ENCODE peak calls at places on chromosomes 1 and 21, in nine cellular contexts. One of them, this sample, is unnamed. For H3K36me3, the result is how much of the 10 kb centered on the place peaks cover.

GRCh38 chr1:190179817-190180216 is 297.8 kb downstream of the BRINP3 start:
- DNase-seq in small intestine: no peak
- DNase-seq in BJ: no peak
- DNase-seq in adipocyte: peak
- DNase-seq in upper lobe of right lung: no peak
- DNase-seq in right lobe of liver: no peak
- DNase-seq in cardiac muscle cell: no peak
- DNase-seq in OCI-LY7: no peak
- DNase-seq in heart right ventricle: no peak
- DNase-seq in this sample: no peak

GRCh38 chr1:35925741-35926140 is 5.2 kb upstream of the AGO3 start:
- DNase-seq in small intestine: no peak
- DNase-seq in BJ: no peak
- DNase-seq in adipocyte: peak
- DNase-seq in upper lobe of right lung: no peak
- DNase-seq in right lobe of liver: no peak
- DNase-seq in cardiac muscle cell: no peak
- DNase-seq in OCI-LY7: no peak
- DNase-seq in heart right ventricle: peak
- DNase-seq in this sample: no peak

GRCh38 chr1:20633190-20634064 is at the start of gene PINK1:
- DNase-seq in small intestine: peak
- DNase-seq in BJ: no peak
- DNase-seq in adipocyte: peak
- DNase-seq in upper lobe of right lung: peak
- DNase-seq in right lobe of liver: peak
- DNase-seq in cardiac muscle cell: peak
- DNase-seq in OCI-LY7: peak
- DNase-seq in heart right ventricle: peak
- DNase-seq in this sample: peak

GRCh38 chr1:190479537-190479936 is 1.9 kb upstream of the BRINP3 start:
- DNase-seq in small intestine: peak
- DNase-seq in BJ: no peak
- DNase-seq in adipocyte: no peak
- DNase-seq in upper lobe of right lung: no peak
- DNase-seq in right lobe of liver: no peak
- DNase-seq in cardiac muscle cell: peak
- DNase-seq in OCI-LY7: no peak
- DNase-seq in heart right ventricle: no peak
- DNase-seq in this sample: no peak

GRCh38 chr1:38027201-38028104 is 14.9 kb downstream of the UTP11 start:
- DNase-seq in small intestine: no peak
- DNase-seq in BJ: no peak
- DNase-seq in adipocyte: no peak
- DNase-seq in upper lobe of right lung: peak
- DNase-seq in right lobe of liver: no peak
- DNase-seq in cardiac muscle cell: no peak
- DNase-seq in OCI-LY7: no peak
- DNase-seq in heart right ventricle: no peak
- DNase-seq in this sample: no peak

GRCh38 chr1:35097224-35097623 is 18.0 kb downstream of the ZMYM1 start:
- DNase-seq in small intestine: no peak
- DNase-seq in BJ: peak
- DNase-seq in adipocyte: peak
- DNase-seq in upper lobe of right lung: no peak
- DNase-seq in right lobe of liver: no peak
- DNase-seq in cardiac muscle cell: no peak
- DNase-seq in OCI-LY7: no peak
- DNase-seq in heart right ventricle: no peak
- DNase-seq in this sample: no peak

GRCh38 chr1:48960304-48960703 is 183.6 kb upstream of the BEND5 start:
- DNase-seq in small intestine: no peak
- DNase-seq in BJ: no peak
- DNase-seq in adipocyte: no peak
- DNase-seq in upper lobe of right lung: no peak
- DNase-seq in right lobe of liver: no peak
- DNase-seq in cardiac muscle cell: no peak
- DNase-seq in OCI-LY7: no peak
- DNase-seq in heart right ventricle: no peak
- DNase-seq in this sample: no peak

GRCh38 chr1:24580756-24581155 is 24.9 kb downstream of the NCMAP start:
- DNase-seq in small intestine: no peak
- DNase-seq in BJ: no peak
- DNase-seq in adipocyte: no peak
- DNase-seq in upper lobe of right lung: no peak
- DNase-seq in right lobe of liver: peak
- DNase-seq in cardiac muscle cell: no peak
- DNase-seq in OCI-LY7: no peak
- DNase-seq in heart right ventricle: no peak
- DNase-seq in this sample: no peak

GRCh38 chr21:17779486-17779885 is 39.7 kb downstream of the C21orf91 start:
- DNase-seq in small intestine: no peak
- DNase-seq in BJ: no peak
- DNase-seq in adipocyte: no peak
- DNase-seq in upper lobe of right lung: no peak
- DNase-seq in right lobe of liver: no peak
- DNase-seq in cardiac muscle cell: no peak
- DNase-seq in OCI-LY7: no peak
- DNase-seq in heart right ventricle: no peak
- DNase-seq in this sample: no peak

GRCh38 chr1:11484321-11484655 is 5.3 kb downstream of the DISP3 start:
- DNase-seq in small intestine: no peak
- DNase-seq in BJ: no peak
- DNase-seq in adipocyte: no peak
- DNase-seq in upper lobe of right lung: no peak
- DNase-seq in right lobe of liver: no peak
- DNase-seq in cardiac muscle cell: no peak
- DNase-seq in OCI-LY7: no peak
- DNase-seq in heart right ventricle: peak
- DNase-seq in this sample: no peak

GRCh38 chr1:93816970-93817738 is 61.9 kb downstream of the DNTTIP2 start:
- DNase-seq in small intestine: no peak
- DNase-seq in BJ: no peak
- DNase-seq in adipocyte: peak
- DNase-seq in upper lobe of right lung: no peak
- DNase-seq in right lobe of liver: no peak
- DNase-seq in cardiac muscle cell: no peak
- DNase-seq in OCI-LY7: peak
- DNase-seq in heart right ventricle: no peak
- DNase-seq in this sample: no peak

GRCh38 chr21:33690874-33691273 is 48.6 kb downstream of the ITSN1 start:
- DNase-seq in small intestine: no peak
- DNase-seq in BJ: no peak
- DNase-seq in adipocyte: no peak
- DNase-seq in upper lobe of right lung: no peak
- DNase-seq in right lobe of liver: no peak
- DNase-seq in cardiac muscle cell: no peak
- DNase-seq in OCI-LY7: no peak
- DNase-seq in heart right ventricle: no peak
- DNase-seq in this sample: no peak

GRCh38 chr1:158149577-158150269 is 31.0 kb upstream of the CD1D start:
- DNase-seq in small intestine: peak
- DNase-seq in BJ: peak
- DNase-seq in adipocyte: peak
- DNase-seq in upper lobe of right lung: peak
- DNase-seq in right lobe of liver: peak
- DNase-seq in cardiac muscle cell: peak
- DNase-seq in OCI-LY7: peak
- DNase-seq in heart right ventricle: peak
- DNase-seq in this sample: peak

GRCh38 chr1:17916702-17917101 is 161.6 kb downstream of the ACTL8 start:
- DNase-seq in small intestine: no peak
- DNase-seq in BJ: no peak
- DNase-seq in adipocyte: no peak
- DNase-seq in upper lobe of right lung: no peak
- DNase-seq in right lobe of liver: no peak
- DNase-seq in cardiac muscle cell: no peak
- DNase-seq in OCI-LY7: no peak
- DNase-seq in heart right ventricle: no peak
- DNase-seq in this sample: no peak

GRCh38 chr1:43238104-43238503 is 31.7 kb upstream of the TMEM125 start:
- DNase-seq in small intestine: peak
- DNase-seq in BJ: no peak
- DNase-seq in adipocyte: peak
- DNase-seq in upper lobe of right lung: no peak
- DNase-seq in right lobe of liver: peak
- DNase-seq in cardiac muscle cell: peak
- DNase-seq in OCI-LY7: peak
- DNase-seq in heart right ventricle: peak
- DNase-seq in this sample: no peak

GRCh38 chr1:224333939-224334701 is 4.1 kb upstream of the NVL start:
- DNase-seq in small intestine: no peak
- DNase-seq in BJ: no peak
- DNase-seq in adipocyte: no peak
- DNase-seq in upper lobe of right lung: no peak
- DNase-seq in right lobe of liver: no peak
- DNase-seq in cardiac muscle cell: no peak
- DNase-seq in OCI-LY7: no peak
- DNase-seq in heart right ventricle: no peak
- DNase-seq in this sample: no peak

GRCh38 chr1:204649756-204650155 is 35.8 kb downstream of the LRRN2 start:
- DNase-seq in small intestine: no peak
- DNase-seq in BJ: no peak
- DNase-seq in adipocyte: no peak
- DNase-seq in upper lobe of right lung: no peak
- DNase-seq in right lobe of liver: no peak
- DNase-seq in cardiac muscle cell: no peak
- DNase-seq in OCI-LY7: no peak
- DNase-seq in heart right ventricle: no peak
- DNase-seq in this sample: no peak

GRCh38 chr1:68049941-68050878 is at the start of gene DIRAS3:
- DNase-seq in small intestine: peak
- DNase-seq in BJ: no peak
- DNase-seq in adipocyte: peak
- DNase-seq in upper lobe of right lung: peak
- DNase-seq in right lobe of liver: peak
- DNase-seq in cardiac muscle cell: peak
- DNase-seq in OCI-LY7: no peak
- DNase-seq in heart right ventricle: no peak
- DNase-seq in this sample: no peak

GRCh38 chr21:36701912-36702621 is 3.2 kb downstream of the SIM2 start:
- DNase-seq in small intestine: no peak
- DNase-seq in BJ: no peak
- DNase-seq in adipocyte: no peak
- DNase-seq in upper lobe of right lung: no peak
- DNase-seq in right lobe of liver: no peak
- DNase-seq in cardiac muscle cell: no peak
- DNase-seq in OCI-LY7: no peak
- DNase-seq in heart right ventricle: no peak
- DNase-seq in this sample: no peak

GRCh38 chr1:5515501-5515900 is 476.7 kb downstream of the NPHP4 start:
- DNase-seq in small intestine: no peak
- DNase-seq in BJ: no peak
- DNase-seq in adipocyte: no peak
- DNase-seq in upper lobe of right lung: no peak
- DNase-seq in right lobe of liver: no peak
- DNase-seq in cardiac muscle cell: no peak
- DNase-seq in OCI-LY7: no peak
- DNase-seq in heart right ventricle: no peak
- DNase-seq in this sample: peak

GRCh38 chr1:101632548-101633256 is 364.0 kb downstream of the OLFM3 start:
- DNase-seq in small intestine: no peak
- DNase-seq in BJ: no peak
- DNase-seq in adipocyte: no peak
- DNase-seq in upper lobe of right lung: no peak
- DNase-seq in right lobe of liver: no peak
- DNase-seq in cardiac muscle cell: no peak
- DNase-seq in OCI-LY7: no peak
- DNase-seq in heart right ventricle: no peak
- DNase-seq in this sample: no peak

GRCh38 chr1:104780470-104781078 is 1030.9 kb downstream of the AMY1C start:
- DNase-seq in small intestine: peak
- DNase-seq in BJ: no peak
- DNase-seq in adipocyte: peak
- DNase-seq in upper lobe of right lung: no peak
- DNase-seq in right lobe of liver: no peak
- DNase-seq in cardiac muscle cell: peak
- DNase-seq in OCI-LY7: peak
- DNase-seq in heart right ventricle: no peak
- DNase-seq in this sample: no peak

DNA sequence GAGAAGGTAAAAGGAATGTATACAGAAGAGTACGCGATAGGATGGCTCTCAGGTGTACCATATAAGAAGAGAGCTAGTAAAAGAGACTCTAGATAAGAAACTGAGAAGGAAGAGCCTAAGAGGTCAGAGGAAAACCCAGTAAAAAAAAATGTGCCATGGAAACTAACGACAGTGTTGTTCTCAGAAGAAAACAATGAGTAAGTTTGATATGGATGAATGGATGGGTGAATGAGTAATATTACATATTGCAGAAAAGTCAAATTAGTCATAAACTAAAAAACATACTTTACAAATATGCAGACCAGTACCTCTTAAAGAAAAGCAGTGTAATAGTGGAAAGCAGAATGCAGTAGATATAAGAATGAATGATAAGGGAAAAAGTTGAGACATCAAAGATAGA is 316.2 kb downstream of the HMCN1 start:
- DNase-seq in small intestine: no peak
- DNase-seq in BJ: no peak
- DNase-seq in adipocyte: peak
- DNase-seq in upper lobe of right lung: no peak
- DNase-seq in right lobe of liver: no peak
- DNase-seq in cardiac muscle cell: no peak
- DNase-seq in OCI-LY7: no peak
- DNase-seq in heart right ventricle: no peak
- DNase-seq in this sample: no peak
- H3K36me3 ChIP-seq in small intestine: under half
- H3K36me3 ChIP-seq in BJ: under half
- H3K36me3 ChIP-seq in adipocyte: under half
- H3K36me3 ChIP-seq in upper lobe of right lung: under half
- H3K36me3 ChIP-seq in right lobe of liver: under half
- H3K36me3 ChIP-seq in cardiac muscle cell: under half
- H3K36me3 ChIP-seq in OCI-LY7: under half
- H3K36me3 ChIP-seq in heart right ventricle: under half
- H3K36me3 ChIP-seq in this sample: under half

GRCh38 chr1:47252369-47252768 is 20.3 kb upstream of the TAL1 start:
- DNase-seq in small intestine: no peak
- DNase-seq in BJ: no peak
- DNase-seq in adipocyte: no peak
- DNase-seq in upper lobe of right lung: no peak
- DNase-seq in right lobe of liver: no peak
- DNase-seq in cardiac muscle cell: no peak
- DNase-seq in OCI-LY7: no peak
- DNase-seq in heart right ventricle: no peak
- DNase-seq in this sample: no peak
- H3K36me3 ChIP-seq in small intestine: under half
- H3K36me3 ChIP-seq in BJ: under half
- H3K36me3 ChIP-seq in adipocyte: under half
- H3K36me3 ChIP-seq in upper lobe of right lung: under half
- H3K36me3 ChIP-seq in right lobe of liver: under half
- H3K36me3 ChIP-seq in cardiac muscle cell: under half
- H3K36me3 ChIP-seq in OCI-LY7: half or more
- H3K36me3 ChIP-seq in heart right ventricle: under half
- H3K36me3 ChIP-seq in this sample: under half

GRCh38 chr21:42855937-42856335 is 23.4 kb downstream of the WDR4 start:
- DNase-seq in small intestine: no peak
- DNase-seq in BJ: no peak
- DNase-seq in adipocyte: no peak
- DNase-seq in upper lobe of right lung: no peak
- DNase-seq in right lobe of liver: no peak
- DNase-seq in cardiac muscle cell: no peak
- DNase-seq in OCI-LY7: no peak
- DNase-seq in heart right ventricle: no peak
- DNase-seq in this sample: no peak
- H3K36me3 ChIP-seq in small intestine: under half
- H3K36me3 ChIP-seq in BJ: under half
- H3K36me3 ChIP-seq in adipocyte: half or more
- H3K36me3 ChIP-seq in upper lobe of right lung: half or more
- H3K36me3 ChIP-seq in right lobe of liver: half or more
- H3K36me3 ChIP-seq in cardiac muscle cell: under half
- H3K36me3 ChIP-seq in OCI-LY7: half or more
- H3K36me3 ChIP-seq in heart right ventricle: half or more
- H3K36me3 ChIP-seq in this sample: half or more

GRCh38 chr1:12573015-12573825 is 44.8 kb downstream of the DHRS3 start:
- DNase-seq in small intestine: no peak
- DNase-seq in BJ: no peak
- DNase-seq in adipocyte: no peak
- DNase-seq in upper lobe of right lung: no peak
- DNase-seq in right lobe of liver: no peak
- DNase-seq in cardiac muscle cell: no peak
- DNase-seq in OCI-LY7: no peak
- DNase-seq in heart right ventricle: peak
- DNase-seq in this sample: no peak
- H3K36me3 ChIP-seq in small intestine: under half
- H3K36me3 ChIP-seq in BJ: half or more
- H3K36me3 ChIP-seq in adipocyte: half or more
- H3K36me3 ChIP-seq in upper lobe of right lung: half or more
- H3K36me3 ChIP-seq in right lobe of liver: half or more
- H3K36me3 ChIP-seq in cardiac muscle cell: under half
- H3K36me3 ChIP-seq in OCI-LY7: under half
- H3K36me3 ChIP-seq in heart right ventricle: half or more
- H3K36me3 ChIP-seq in this sample: half or more

This sample was measured in ascending aorta.